ENCODE peak calls at places on chromosomes 2 and 18, in ten cellular contexts. One of them, this sample, is unnamed.

GRCh38 chr18:49764032-49764431 is 49.3 kb downstream of the ACAA2 start:
- DNase-seq in heart right ventricle: no peak
- DNase-seq in lower lobe of right lung: no peak
- DNase-seq in GM23338: no peak
- DNase-seq in RWPE2: no peak
- DNase-seq in AG10803: peak
- DNase-seq in BE2C: no peak
- DNase-seq in uterus: no peak
- DNase-seq in pancreas: no peak
- DNase-seq in bronchial epithelial cell: no peak
- DNase-seq in this sample: no peak

GRCh38 chr18:64777561-64777960 is 628.7 kb upstream of the LINC00305 start:
- DNase-seq in heart right ventricle: no peak
- DNase-seq in lower lobe of right lung: no peak
- DNase-seq in GM23338: no peak
- DNase-seq in RWPE2: no peak
- DNase-seq in AG10803: no peak
- DNase-seq in BE2C: no peak
- DNase-seq in uterus: no peak
- DNase-seq in pancreas: no peak
- DNase-seq in bronchial epithelial cell: no peak
- DNase-seq in this sample: no peak

GRCh38 chr2:145169285-145169684 is 649.4 kb upstream of the ZEB2 start:
- DNase-seq in heart right ventricle: no peak
- DNase-seq in lower lobe of right lung: no peak
- DNase-seq in GM23338: no peak
- DNase-seq in RWPE2: no peak
- DNase-seq in AG10803: no peak
- DNase-seq in BE2C: no peak
- DNase-seq in uterus: no peak
- DNase-seq in pancreas: no peak
- DNase-seq in bronchial epithelial cell: no peak
- DNase-seq in this sample: no peak

GRCh38 chr18:9539283-9539682 is 64.0 kb downstream of the RALBP1 start:
- DNase-seq in heart right ventricle: no peak
- DNase-seq in lower lobe of right lung: no peak
- DNase-seq in GM23338: no peak
- DNase-seq in RWPE2: no peak
- DNase-seq in AG10803: peak
- DNase-seq in BE2C: no peak
- DNase-seq in uterus: no peak
- DNase-seq in pancreas: no peak
- DNase-seq in bronchial epithelial cell: peak
- DNase-seq in this sample: no peak

GRCh38 chr2:68653538-68653982 is 10.2 kb downstream of the PROKR1 start:
- DNase-seq in heart right ventricle: peak
- DNase-seq in lower lobe of right lung: no peak
- DNase-seq in GM23338: no peak
- DNase-seq in RWPE2: no peak
- DNase-seq in AG10803: no peak
- DNase-seq in BE2C: no peak
- DNase-seq in uterus: no peak
- DNase-seq in pancreas: no peak
- DNase-seq in bronchial epithelial cell: peak
- DNase-seq in this sample: no peak

GRCh38 chr18:50507120-50507590 is 52.7 kb upstream of the MAPK4 start:
- DNase-seq in heart right ventricle: peak
- DNase-seq in lower lobe of right lung: no peak
- DNase-seq in GM23338: peak
- DNase-seq in RWPE2: no peak
- DNase-seq in AG10803: no peak
- DNase-seq in BE2C: peak
- DNase-seq in uterus: peak
- DNase-seq in pancreas: peak
- DNase-seq in bronchial epithelial cell: peak
- DNase-seq in this sample: no peak

GRCh38 chr2:43825841-43826240 is 12.8 kb downstream of the ABCG5 start:
- DNase-seq in heart right ventricle: no peak
- DNase-seq in lower lobe of right lung: no peak
- DNase-seq in GM23338: no peak
- DNase-seq in RWPE2: no peak
- DNase-seq in AG10803: no peak
- DNase-seq in BE2C: no peak
- DNase-seq in uterus: no peak
- DNase-seq in pancreas: no peak
- DNase-seq in bronchial epithelial cell: no peak
- DNase-seq in this sample: no peak

GRCh38 chr2:55401124-55401523 is 18.5 kb downstream of the CCDC88A start:
- DNase-seq in heart right ventricle: no peak
- DNase-seq in lower lobe of right lung: no peak
- DNase-seq in GM23338: no peak
- DNase-seq in RWPE2: no peak
- DNase-seq in AG10803: no peak
- DNase-seq in BE2C: no peak
- DNase-seq in uterus: no peak
- DNase-seq in pancreas: no peak
- DNase-seq in bronchial epithelial cell: no peak
- DNase-seq in this sample: no peak

GRCh38 chr18:63140038-63140450 is 179.5 kb downstream of the BCL2 start:
- DNase-seq in heart right ventricle: no peak
- DNase-seq in lower lobe of right lung: no peak
- DNase-seq in GM23338: no peak
- DNase-seq in RWPE2: no peak
- DNase-seq in AG10803: no peak
- DNase-seq in BE2C: no peak
- DNase-seq in uterus: no peak
- DNase-seq in pancreas: no peak
- DNase-seq in bronchial epithelial cell: no peak
- DNase-seq in this sample: no peak

GRCh38 chr18:63141777-63142176 is 177.8 kb downstream of the BCL2 start:
- DNase-seq in heart right ventricle: no peak
- DNase-seq in lower lobe of right lung: no peak
- DNase-seq in GM23338: no peak
- DNase-seq in RWPE2: no peak
- DNase-seq in AG10803: no peak
- DNase-seq in BE2C: no peak
- DNase-seq in uterus: no peak
- DNase-seq in pancreas: no peak
- DNase-seq in bronchial epithelial cell: no peak
- DNase-seq in this sample: peak

GRCh38 chr18:63140997-63141776 is 178.4 kb downstream of the BCL2 start:
- DNase-seq in heart right ventricle: no peak
- DNase-seq in lower lobe of right lung: no peak
- DNase-seq in GM23338: no peak
- DNase-seq in RWPE2: no peak
- DNase-seq in AG10803: no peak
- DNase-seq in BE2C: no peak
- DNase-seq in uterus: no peak
- DNase-seq in pancreas: no peak
- DNase-seq in bronchial epithelial cell: no peak
- DNase-seq in this sample: no peak

GRCh38 chr18:63137999-63138448 is 181.5 kb downstream of the BCL2 start:
- DNase-seq in heart right ventricle: peak
- DNase-seq in lower lobe of right lung: no peak
- DNase-seq in GM23338: no peak
- DNase-seq in RWPE2: no peak
- DNase-seq in AG10803: no peak
- DNase-seq in BE2C: no peak
- DNase-seq in uterus: no peak
- DNase-seq in pancreas: no peak
- DNase-seq in bronchial epithelial cell: no peak
- DNase-seq in this sample: no peak

DNA sequence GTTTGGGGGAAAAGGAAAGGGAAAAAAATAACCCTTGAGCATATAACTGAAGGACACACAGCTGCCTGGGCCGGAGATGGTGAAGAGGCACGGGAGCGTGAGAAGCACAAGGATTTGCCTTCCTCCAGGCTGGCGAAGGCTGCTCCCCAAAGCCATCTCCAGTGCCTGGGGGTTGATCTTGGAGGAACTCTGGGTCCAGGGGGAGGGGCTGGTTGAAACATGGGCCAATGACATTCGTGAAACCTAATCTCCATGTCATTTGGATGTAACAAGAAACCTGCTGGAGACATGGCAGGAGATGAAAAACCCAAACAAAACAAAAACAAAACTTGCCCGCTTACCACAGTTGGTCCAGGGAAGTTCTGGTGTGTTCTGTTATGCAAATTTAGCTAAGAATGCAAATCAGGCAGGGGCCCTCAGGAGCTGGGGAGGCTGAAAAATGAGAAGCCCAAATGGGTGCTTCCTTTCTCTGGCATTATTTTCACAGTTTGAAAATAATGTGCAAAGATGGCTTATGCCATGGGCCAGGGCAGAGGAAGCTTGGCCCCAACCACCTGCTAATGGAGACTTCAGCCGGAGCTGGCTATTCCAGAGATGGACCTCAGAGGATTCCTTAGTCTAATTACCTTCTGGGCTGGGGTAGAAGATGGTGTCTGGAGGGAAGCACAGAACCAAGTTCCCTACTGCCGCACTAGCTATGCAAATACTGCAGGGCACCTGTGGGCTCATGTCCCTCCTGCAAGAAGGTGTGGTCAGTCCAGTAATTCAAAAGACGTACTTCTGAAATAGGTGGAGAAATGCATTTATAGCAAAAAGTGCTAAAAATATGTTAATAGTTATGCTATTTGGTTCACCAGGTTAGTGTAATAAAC is 180.9 kb downstream of the BCL2 start:
- DNase-seq in heart right ventricle: peak
- DNase-seq in lower lobe of right lung: no peak
- DNase-seq in GM23338: peak
- DNase-seq in RWPE2: no peak
- DNase-seq in AG10803: peak
- DNase-seq in BE2C: no peak
- DNase-seq in uterus: no peak
- DNase-seq in pancreas: no peak
- DNase-seq in bronchial epithelial cell: no peak
- DNase-seq in this sample: peak
- H3K4me3 ChIP-seq in heart right ventricle: peak
- H3K4me3 ChIP-seq in lower lobe of right lung: peak
- H3K4me3 ChIP-seq in GM23338: peak
- H3K4me3 ChIP-seq in RWPE2: no peak
- H3K4me3 ChIP-seq in AG10803: peak
- H3K4me3 ChIP-seq in BE2C: no peak
- H3K4me3 ChIP-seq in uterus: no peak
- H3K4me3 ChIP-seq in pancreas: no peak
- H3K4me3 ChIP-seq in bronchial epithelial cell: no peak
- H3K4me3 ChIP-seq in this sample: peak

GRCh38 chr2:1136071-1136470 is 185.4 kb downstream of the SNTG2 start:
- DNase-seq in heart right ventricle: no peak
- DNase-seq in lower lobe of right lung: no peak
- DNase-seq in GM23338: peak
- DNase-seq in RWPE2: no peak
- DNase-seq in AG10803: peak
- DNase-seq in BE2C: no peak
- DNase-seq in uterus: no peak
- DNase-seq in pancreas: no peak
- DNase-seq in bronchial epithelial cell: no peak
- DNase-seq in this sample: no peak
- TF ChIP-seq CTCF in heart right ventricle: no peak
- TF ChIP-seq CTCF in lower lobe of right lung: no peak
- TF ChIP-seq CTCF in GM23338: peak
- TF ChIP-seq CTCF in RWPE2: peak
- TF ChIP-seq CTCF in AG10803: peak
- TF ChIP-seq CTCF in BE2C: peak
- TF ChIP-seq CTCF in uterus: no peak
- TF ChIP-seq CTCF in pancreas: peak
- TF ChIP-seq CTCF in bronchial epithelial cell: no peak
- TF ChIP-seq CTCF in this sample: no peak

GRCh38 chr2:85770369-85770768 is 16.6 kb downstream of the ATOH8 start:
- DNase-seq in heart right ventricle: no peak
- DNase-seq in lower lobe of right lung: no peak
- DNase-seq in GM23338: no peak
- DNase-seq in RWPE2: no peak
- DNase-seq in AG10803: peak
- DNase-seq in BE2C: no peak
- DNase-seq in uterus: no peak
- DNase-seq in pancreas: no peak
- DNase-seq in bronchial epithelial cell: no peak
- DNase-seq in this sample: no peak

GRCh38 chr2:85769236-85769986 is 15.6 kb downstream of the ATOH8 start:
- DNase-seq in heart right ventricle: no peak
- DNase-seq in lower lobe of right lung: no peak
- DNase-seq in GM23338: peak
- DNase-seq in RWPE2: no peak
- DNase-seq in AG10803: no peak
- DNase-seq in BE2C: peak
- DNase-seq in uterus: no peak
- DNase-seq in pancreas: no peak
- DNase-seq in bronchial epithelial cell: no peak
- DNase-seq in this sample: no peak

GRCh38 chr2:85770786-85771409 is 17.1 kb downstream of the ATOH8 start:
- DNase-seq in heart right ventricle: no peak
- DNase-seq in lower lobe of right lung: no peak
- DNase-seq in GM23338: no peak
- DNase-seq in RWPE2: no peak
- DNase-seq in AG10803: no peak
- DNase-seq in BE2C: no peak
- DNase-seq in uterus: no peak
- DNase-seq in pancreas: no peak
- DNase-seq in bronchial epithelial cell: no peak
- DNase-seq in this sample: no peak

GRCh38 chr2:85768713-85769112 is 14.9 kb downstream of the ATOH8 start:
- DNase-seq in heart right ventricle: peak
- DNase-seq in lower lobe of right lung: no peak
- DNase-seq in GM23338: peak
- DNase-seq in RWPE2: no peak
- DNase-seq in AG10803: no peak
- DNase-seq in BE2C: peak
- DNase-seq in uterus: peak
- DNase-seq in pancreas: no peak
- DNase-seq in bronchial epithelial cell: no peak
- DNase-seq in this sample: no peak

GRCh38 chr2:85769987-85770362 is 16.2 kb downstream of the ATOH8 start:
- DNase-seq in heart right ventricle: no peak
- DNase-seq in lower lobe of right lung: no peak
- DNase-seq in GM23338: no peak
- DNase-seq in RWPE2: no peak
- DNase-seq in AG10803: no peak
- DNase-seq in BE2C: no peak
- DNase-seq in uterus: no peak
- DNase-seq in pancreas: no peak
- DNase-seq in bronchial epithelial cell: no peak
- DNase-seq in this sample: no peak
- H3K4me3 ChIP-seq in heart right ventricle: no peak
- H3K4me3 ChIP-seq in lower lobe of right lung: no peak
- H3K4me3 ChIP-seq in GM23338: no peak
- H3K4me3 ChIP-seq in RWPE2: no peak
- H3K4me3 ChIP-seq in AG10803: no peak
- H3K4me3 ChIP-seq in BE2C: no peak
- H3K4me3 ChIP-seq in uterus: no peak
- H3K4me3 ChIP-seq in pancreas: no peak
- H3K4me3 ChIP-seq in bronchial epithelial cell: no peak
- H3K4me3 ChIP-seq in this sample: no peak

DNA sequence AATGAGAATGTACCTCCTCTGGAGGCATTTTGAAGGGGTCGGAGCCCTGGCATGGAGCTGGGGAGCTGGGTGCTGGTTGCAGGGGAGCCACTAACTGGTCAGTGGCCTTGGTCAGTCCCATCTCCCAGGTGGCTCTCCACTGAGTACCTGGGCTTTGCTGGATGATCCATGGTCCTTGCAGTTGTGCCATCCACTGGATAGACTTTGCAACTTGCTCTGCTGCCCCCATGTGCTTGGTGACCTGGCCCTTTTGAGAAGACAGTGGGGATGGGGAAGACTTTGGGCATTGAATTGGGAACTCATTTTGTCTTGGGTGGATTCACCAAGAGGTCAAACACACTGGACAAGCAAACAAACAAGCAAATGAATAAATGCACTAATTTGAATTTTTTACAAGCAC is 263.9 kb downstream of the MYCN start:
- DNase-seq in heart right ventricle: no peak
- DNase-seq in lower lobe of right lung: no peak
- DNase-seq in GM23338: no peak
- DNase-seq in RWPE2: no peak
- DNase-seq in AG10803: no peak
- DNase-seq in BE2C: peak
- DNase-seq in uterus: no peak
- DNase-seq in pancreas: no peak
- DNase-seq in bronchial epithelial cell: no peak
- DNase-seq in this sample: no peak
- TF ChIP-seq CTCF in heart right ventricle: no peak
- TF ChIP-seq CTCF in lower lobe of right lung: no peak
- TF ChIP-seq CTCF in GM23338: no peak
- TF ChIP-seq CTCF in RWPE2: no peak
- TF ChIP-seq CTCF in AG10803: no peak
- TF ChIP-seq CTCF in BE2C: no peak
- TF ChIP-seq CTCF in uterus: no peak
- TF ChIP-seq CTCF in pancreas: no peak
- TF ChIP-seq CTCF in bronchial epithelial cell: no peak
- TF ChIP-seq CTCF in this sample: no peak

This sample was measured in GM12864.